ENCODE peak calls at places on chromosomes 6 and 20, in five cellular contexts. One of them, this sample, is unnamed.

GRCh38 chr20:8777866-8778265 is 291.0 kb upstream of the PLCB4 start:
- DNase-seq in lung: no peak
- DNase-seq in left ventricle myocardium inferior: no peak
- DNase-seq in heart right ventricle: no peak
- DNase-seq in mesenchymal stem cell: no peak
- DNase-seq in this sample: no peak

GRCh38 chr6:33700391-33701050 is 11.0 kb downstream of the UQCC2 start:
- DNase-seq in lung: peak; percentile 73
- DNase-seq in left ventricle myocardium inferior: no peak
- DNase-seq in heart right ventricle: peak; percentile 61
- DNase-seq in mesenchymal stem cell: peak; percentile 75
- DNase-seq in this sample: peak; percentile 60

GRCh38 chr20:33554914-33555420 is 65.1 kb downstream of the CBFA2T2 start:
- DNase-seq in lung: no peak
- DNase-seq in left ventricle myocardium inferior: no peak
- DNase-seq in heart right ventricle: peak; percentile 16
- DNase-seq in mesenchymal stem cell: peak; percentile 98
- DNase-seq in this sample: peak; percentile 33

GRCh38 chr20:49171928-49172327 is 16.2 kb downstream of the STAU1 start:
- DNase-seq in lung: no peak
- DNase-seq in left ventricle myocardium inferior: no peak
- DNase-seq in heart right ventricle: peak; percentile 11
- DNase-seq in mesenchymal stem cell: no peak
- DNase-seq in this sample: no peak

GRCh38 chr6:169141706-169142705 is 111.6 kb downstream of the THBS2 start:
- DNase-seq in lung: peak; percentile 30
- DNase-seq in left ventricle myocardium inferior: peak; percentile 75
- DNase-seq in heart right ventricle: peak; percentile 56
- DNase-seq in mesenchymal stem cell: no peak
- DNase-seq in this sample: no peak

GRCh38 chr20:2402271-2402980 is 21.7 kb downstream of the TGM6 start:
- DNase-seq in lung: no peak
- DNase-seq in left ventricle myocardium inferior: no peak
- DNase-seq in heart right ventricle: no peak
- DNase-seq in mesenchymal stem cell: peak; percentile 11
- DNase-seq in this sample: no peak

GRCh38 chr6:111888928-111889696 is 15.9 kb upstream of the FYN start:
- DNase-seq in lung: no peak
- DNase-seq in left ventricle myocardium inferior: peak; percentile 34
- DNase-seq in heart right ventricle: peak; percentile 53
- DNase-seq in mesenchymal stem cell: peak; percentile 41
- DNase-seq in this sample: no peak

GRCh38 chr20:20038586-20038985 is 13.7 kb downstream of the CRNKL1 start:
- DNase-seq in lung: no peak
- DNase-seq in left ventricle myocardium inferior: no peak
- DNase-seq in heart right ventricle: no peak
- DNase-seq in mesenchymal stem cell: no peak
- DNase-seq in this sample: no peak

GRCh38 chr6:7157752-7158616 is 50.2 kb downstream of the RREB1 start:
- DNase-seq in lung: no peak
- DNase-seq in left ventricle myocardium inferior: no peak
- DNase-seq in heart right ventricle: no peak
- DNase-seq in mesenchymal stem cell: no peak
- DNase-seq in this sample: no peak

GRCh38 chr20:49356676-49357075 is 78.8 kb upstream of the ZNFX1 start:
- DNase-seq in lung: no peak
- DNase-seq in left ventricle myocardium inferior: no peak
- DNase-seq in heart right ventricle: no peak
- DNase-seq in mesenchymal stem cell: no peak
- DNase-seq in this sample: no peak

GRCh38 chr6:10042280-10042679 is 372.6 kb downstream of the TFAP2A start:
- DNase-seq in lung: no peak
- DNase-seq in left ventricle myocardium inferior: no peak
- DNase-seq in heart right ventricle: no peak
- DNase-seq in mesenchymal stem cell: no peak
- DNase-seq in this sample: no peak

GRCh38 chr6:126039284-126039683 is 52.9 kb downstream of the TRMT11 start:
- DNase-seq in lung: no peak
- DNase-seq in left ventricle myocardium inferior: no peak
- DNase-seq in heart right ventricle: no peak
- DNase-seq in mesenchymal stem cell: peak; percentile 16
- DNase-seq in this sample: no peak

DNA sequence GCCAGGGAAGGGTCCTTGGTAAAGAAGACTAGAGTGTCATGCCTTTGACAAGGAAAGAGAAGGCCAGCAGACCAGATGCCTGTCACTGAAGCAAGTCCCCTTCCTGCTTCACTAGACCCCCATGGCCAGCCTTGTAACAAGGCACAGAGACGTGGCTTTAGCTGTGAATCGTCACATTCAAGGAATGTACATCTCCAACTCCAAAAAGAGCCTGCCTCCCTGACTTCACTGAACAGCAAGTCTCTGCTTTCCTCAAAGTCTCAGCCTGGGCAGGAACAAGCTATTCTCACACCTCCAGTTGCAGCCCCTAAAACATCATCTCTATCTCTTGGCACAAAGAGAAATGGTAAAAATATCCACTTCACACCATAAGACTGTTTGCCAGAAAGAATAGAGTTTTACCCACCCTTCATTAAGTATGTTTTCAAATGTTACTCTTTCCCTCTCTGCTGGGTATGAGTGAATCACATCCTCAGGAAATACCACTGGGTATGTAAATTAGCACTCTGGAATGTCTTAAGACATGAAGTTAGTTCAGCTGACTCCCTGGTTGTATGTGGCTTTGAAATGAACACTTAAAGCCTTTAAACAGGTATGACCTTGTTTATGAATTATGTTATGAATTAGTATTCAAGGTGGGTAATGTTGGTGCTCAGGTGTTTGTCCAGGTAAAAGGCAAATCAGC is 46.4 kb upstream of the NT5E start:
- DNase-seq in lung: no peak
- DNase-seq in left ventricle myocardium inferior: no peak
- DNase-seq in heart right ventricle: no peak
- DNase-seq in mesenchymal stem cell: peak; percentile 87
- DNase-seq in this sample: no peak
- H3K4me1 ChIP-seq in lung: no peaks in the 10 kb centered on the region
- H3K4me1 ChIP-seq in left ventricle myocardium inferior: peaks cover 24% of the 10 kb centered on the region
- H3K4me1 ChIP-seq in heart right ventricle: no peaks in the 10 kb centered on the region
- H3K4me1 ChIP-seq in mesenchymal stem cell: peaks cover 23% of the 10 kb centered on the region
- H3K4me1 ChIP-seq in this sample: no peaks in the 10 kb centered on the region

GRCh38 chr6:105836379-105836778 is 249.8 kb upstream of the PRDM1 start:
- DNase-seq in lung: no peak
- DNase-seq in left ventricle myocardium inferior: no peak
- DNase-seq in heart right ventricle: no peak
- DNase-seq in mesenchymal stem cell: no peak
- DNase-seq in this sample: no peak

GRCh38 chr6:105835373-105835772 is 250.8 kb upstream of the PRDM1 start:
- DNase-seq in lung: no peak
- DNase-seq in left ventricle myocardium inferior: no peak
- DNase-seq in heart right ventricle: no peak
- DNase-seq in mesenchymal stem cell: peak; percentile 68
- DNase-seq in this sample: no peak

GRCh38 chr6:105836889-105837288 is 249.2 kb upstream of the PRDM1 start:
- DNase-seq in lung: no peak
- DNase-seq in left ventricle myocardium inferior: no peak
- DNase-seq in heart right ventricle: no peak
- DNase-seq in mesenchymal stem cell: peak; percentile 49
- DNase-seq in this sample: no peak

GRCh38 chr6:105839266-105839665 is 246.9 kb upstream of the PRDM1 start:
- DNase-seq in lung: no peak
- DNase-seq in left ventricle myocardium inferior: no peak
- DNase-seq in heart right ventricle: no peak
- DNase-seq in mesenchymal stem cell: no peak
- DNase-seq in this sample: no peak

GRCh38 chr6:105838156-105838555 is 248.0 kb upstream of the PRDM1 start:
- DNase-seq in lung: no peak
- DNase-seq in left ventricle myocardium inferior: no peak
- DNase-seq in heart right ventricle: peak; percentile 39
- DNase-seq in mesenchymal stem cell: no peak
- DNase-seq in this sample: no peak
- H3K27me3 ChIP-seq in lung: no peaks in the 10 kb centered on the region
- H3K27me3 ChIP-seq in left ventricle myocardium inferior: no peaks in the 10 kb centered on the region
- H3K27me3 ChIP-seq in heart right ventricle: no peaks in the 10 kb centered on the region
- H3K27me3 ChIP-seq in mesenchymal stem cell: no peaks in the 10 kb centered on the region
- H3K27me3 ChIP-seq in this sample: no peaks in the 10 kb centered on the region

GRCh38 chr6:156949376-156949775 is 172.2 kb downstream of the ARID1B start:
- DNase-seq in lung: peak; percentile 42
- DNase-seq in left ventricle myocardium inferior: no peak
- DNase-seq in heart right ventricle: peak; percentile 30
- DNase-seq in mesenchymal stem cell: peak; percentile 65
- DNase-seq in this sample: no peak
- H3K4me1 ChIP-seq in lung: peaks cover 23% of the 10 kb centered on the region
- H3K4me1 ChIP-seq in left ventricle myocardium inferior: peaks cover 82% of the 10 kb centered on the region
- H3K4me1 ChIP-seq in heart right ventricle: peaks cover 40% of the 10 kb centered on the region
- H3K4me1 ChIP-seq in mesenchymal stem cell: peaks cover 18% of the 10 kb centered on the region
- H3K4me1 ChIP-seq in this sample: peaks cover 14% of the 10 kb centered on the region

GRCh38 chr6:14567842-14568241 is 450.3 kb downstream of the CD83 start:
- DNase-seq in lung: no peak
- DNase-seq in left ventricle myocardium inferior: no peak
- DNase-seq in heart right ventricle: no peak
- DNase-seq in mesenchymal stem cell: no peak
- DNase-seq in this sample: no peak

GRCh38 chr6:14567031-14567430 is 449.5 kb downstream of the CD83 start:
- DNase-seq in lung: no peak
- DNase-seq in left ventricle myocardium inferior: no peak
- DNase-seq in heart right ventricle: no peak
- DNase-seq in mesenchymal stem cell: no peak
- DNase-seq in this sample: no peak

GRCh38 chr6:14571728-14572127 is 454.2 kb downstream of the CD83 start:
- DNase-seq in lung: no peak
- DNase-seq in left ventricle myocardium inferior: no peak
- DNase-seq in heart right ventricle: no peak
- DNase-seq in mesenchymal stem cell: no peak
- DNase-seq in this sample: no peak

GRCh38 chr6:14573267-14573666 is 455.7 kb downstream of the CD83 start:
- DNase-seq in lung: no peak
- DNase-seq in left ventricle myocardium inferior: no peak
- DNase-seq in heart right ventricle: no peak
- DNase-seq in mesenchymal stem cell: no peak
- DNase-seq in this sample: no peak

GRCh38 chr6:14571001-14571400 is 453.4 kb downstream of the CD83 start:
- DNase-seq in lung: no peak
- DNase-seq in left ventricle myocardium inferior: no peak
- DNase-seq in heart right ventricle: no peak
- DNase-seq in mesenchymal stem cell: no peak
- DNase-seq in this sample: no peak
- H3K27me3 ChIP-seq in lung: no peaks in the 10 kb centered on the region
- H3K27me3 ChIP-seq in left ventricle myocardium inferior: no peaks in the 10 kb centered on the region
- H3K27me3 ChIP-seq in heart right ventricle: no peaks in the 10 kb centered on the region
- H3K27me3 ChIP-seq in mesenchymal stem cell: no peaks in the 10 kb centered on the region
- H3K27me3 ChIP-seq in this sample: no peaks in the 10 kb centered on the region